ENCODE peak calls at places on chromosomes 13 and 19, in ten cellular contexts. I is stimulated activated CD8-positive, alpha-beta memory T cell treated with anti-CD3 and anti-CD28 coated beads, Interleukin-15, amount 100 ng/mL, for 4 hours; N is brain microvascular endothelial cell; A is midbrain; C is Daoy; B is NCI-H748 treated with DMSO at 0.1 percent for 48 hours; T is activated CD4-positive, alpha-beta T cell treated with anti-CD3 and anti-CD28 coated beads, Interleukin-2, amount 50 U/mL, for 1 hour; R is left colon; P is neuronal stem cell; Y is GM04503. O is an unnamed sample.

GRCh38 chr19:41447732-41448332 is 4.9 kb downstream of the ERICH4 start:
- DNase-seq in P (no peak), B (no peak), T (no peak), R (no peak), N (no peak), I (no peak), C (no peak), A (no peak), Y (no peak), O (no peak)

GRCh38 chr13:35648109-35648508 is 171.6 kb upstream of the MAB21L1 start:
- DNase-seq in C (no peak), I (no peak), T (no peak), P (no peak), N (peak), Y (no peak), B (no peak), A (no peak), R (no peak), O (no peak)

GRCh38 chr13:25232937-25233515 is 54.3 kb downstream of the MTMR6 start:
- DNase-seq in R (no peak), P (no peak), C (no peak), T (no peak), B (peak), I (no peak), Y (no peak), A (peak), N (no peak), O (no peak)

GRCh38 chr19:31073485-31074221 is 275.6 kb downstream of the TSHZ3 start:
- DNase-seq in I (no peak), T (no peak), R (no peak), C (no peak), A (no peak), N (no peak), Y (no peak), B (no peak), P (no peak), O (no peak)

GRCh38 chr19:42362891-42363440 is 27.1 kb downstream of the CNFN start:
- DNase-seq in C (no peak), P (no peak), N (no peak), A (no peak), R (no peak), T (no peak), B (no peak), Y (no peak), I (no peak), O (no peak)

GRCh38 chr19:18996351-18996750 is 37.0 kb downstream of the SUGP2 start:
- DNase-seq in P (no peak), I (no peak), T (no peak), Y (no peak), A (no peak), N (no peak), R (no peak), B (no peak), C (no peak), O (no peak)

GRCh38 chr19:33374406-33374703 is 846 bp downstream of the CEBPG start:
- DNase-seq in A (no peak), P (no peak), N (no peak), Y (no peak), R (no peak), T (no peak), I (no peak), C (no peak), B (peak), O (no peak)

GRCh38 chr19:10544242-10544752 is 593 bp downstream of the ATG4D start:
- DNase-seq in Y (no peak), A (no peak), R (peak), C (no peak), N (no peak), I (no peak), P (no peak), B (no peak), T (no peak), O (no peak)